ENCODE peak calls at places on chromosomes 13 and 19, in ten cellular contexts. V is fibroblast of pulmonary artery, E is A549, K is psoas muscle, T is RWPE2, I is cardiac fibroblast, D is IMR-90, U is AG10803, B is prostate gland, R is breast epithelium. Y is an unnamed sample.

GRCh38 chr13:31978021-31978420 is 53.6 kb upstream of the FRY start:
- DNase-seq in I (no peak), D (no peak), R (no peak), U (peak), T (no peak), B (no peak), V (no peak), E (no peak), K (no peak), Y (no peak)

GRCh38 chr19:1407662-1408299 is 395 bp downstream of the DAZAP1 start:
- DNase-seq in K (peak), D (no peak), R (no peak), V (no peak), I (no peak), U (no peak), T (no peak), B (no peak), E (no peak), Y (no peak)

GRCh38 chr13:44364601-44365000 is 9.0 kb upstream of the SERP2 start:
- DNase-seq in R (no peak), E (peak), I (peak), B (no peak), D (peak), U (peak), T (no peak), K (no peak), V (peak), Y (peak)

GRCh38 chr19:48624067-48624594 is 4.8 kb downstream of the SPHK2 start:
- DNase-seq in U (peak), B (peak), E (peak), K (peak), R (peak), T (peak), I (peak), V (peak), D (peak), Y (peak)

GRCh38 chr19:7679017-7679720 is 1.5 kb upstream of the TRAPPC5 start:
- DNase-seq in I (no peak), R (no peak), E (peak), T (no peak), D (no peak), U (no peak), V (no peak), B (peak), K (peak), Y (no peak)

GRCh38 chr13:44407379-44407778 is 33.8 kb downstream of the SERP2 start:
- DNase-seq in R (no peak), U (no peak), K (no peak), T (no peak), V (no peak), B (no peak), D (no peak), I (no peak), E (no peak), Y (no peak)

GRCh38 chr13:29749401-29750177 is 100.8 kb downstream of the UBL3 start:
- DNase-seq in K (no peak), D (peak), U (peak), R (no peak), I (peak), V (peak), T (no peak), E (no peak), B (no peak), Y (peak)

GRCh38 chr13:45500492-45501174 is 35.9 kb downstream of the COG3 start:
- DNase-seq in R (no peak), D (peak), K (no peak), I (peak), B (no peak), V (peak), U (peak), T (no peak), E (no peak), Y (peak)

GRCh38 chr19:13883665-13884064 is 6.7 kb downstream of the NANOS3 start:
- DNase-seq in V (no peak), T (no peak), R (no peak), U (no peak), K (no peak), B (no peak), I (no peak), E (no peak), D (no peak), Y (no peak)

GRCh38 chr13:36819811-36820140 is 754 bp downstream of the RFXAP start:
- DNase-seq in R (no peak), V (peak), T (no peak), B (peak), I (peak), D (peak), E (peak), U (peak), K (no peak), Y (peak)

GRCh38 chr13:75803175-75803611 is 167.1 kb downstream of the LMO7 start:
- DNase-seq in R (no peak), B (peak), D (no peak), U (no peak), T (no peak), E (no peak), K (no peak), V (no peak), I (no peak), Y (no peak)

GRCh38 chr19:1175020-1175419 is 952 bp upstream of the SBNO2 start:
- DNase-seq in V (no peak), T (no peak), E (no peak), K (no peak), I (no peak), B (no peak), R (no peak), D (no peak), U (no peak), Y (no peak)

GRCh38 chr13:97492684-97493371 is 58.9 kb downstream of the RAP2A start:
- DNase-seq in U (no peak), V (no peak), B (no peak), K (no peak), D (no peak), E (no peak), I (no peak), R (no peak), T (no peak), Y (no peak)

DNA sequence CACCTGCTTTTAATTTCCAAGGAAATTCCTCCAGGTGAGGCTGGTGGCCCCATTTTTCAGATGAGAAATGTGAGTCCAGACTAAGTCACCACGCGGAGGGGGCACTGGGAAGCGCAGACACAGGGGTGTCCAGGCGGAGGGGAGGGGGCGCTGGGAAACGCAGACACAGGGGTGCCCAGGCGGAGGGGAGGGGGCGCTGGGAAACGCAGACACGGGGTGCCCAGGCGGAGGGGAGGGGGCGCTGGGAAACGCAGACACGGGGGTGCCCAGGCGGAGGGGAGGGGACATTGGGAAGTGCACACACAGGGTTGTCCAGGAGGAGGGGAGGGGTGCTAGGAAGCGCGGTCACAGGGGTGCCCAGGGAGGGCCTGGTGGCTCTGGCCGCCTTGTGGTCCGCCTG is 3.5 kb downstream of the GRK1 start:
- DNase-seq in U (no peak), E (no peak), B (no peak), V (no peak), I (no peak), R (no peak), T (no peak), D (no peak), K (peak), Y (no peak)
- TF ChIP-seq CTCF in U (no peak), E (no peak), B (no peak), V (no peak), I (no peak), R (no peak), T (no peak), D (no peak), K (no peak), Y (no peak)

DNA sequence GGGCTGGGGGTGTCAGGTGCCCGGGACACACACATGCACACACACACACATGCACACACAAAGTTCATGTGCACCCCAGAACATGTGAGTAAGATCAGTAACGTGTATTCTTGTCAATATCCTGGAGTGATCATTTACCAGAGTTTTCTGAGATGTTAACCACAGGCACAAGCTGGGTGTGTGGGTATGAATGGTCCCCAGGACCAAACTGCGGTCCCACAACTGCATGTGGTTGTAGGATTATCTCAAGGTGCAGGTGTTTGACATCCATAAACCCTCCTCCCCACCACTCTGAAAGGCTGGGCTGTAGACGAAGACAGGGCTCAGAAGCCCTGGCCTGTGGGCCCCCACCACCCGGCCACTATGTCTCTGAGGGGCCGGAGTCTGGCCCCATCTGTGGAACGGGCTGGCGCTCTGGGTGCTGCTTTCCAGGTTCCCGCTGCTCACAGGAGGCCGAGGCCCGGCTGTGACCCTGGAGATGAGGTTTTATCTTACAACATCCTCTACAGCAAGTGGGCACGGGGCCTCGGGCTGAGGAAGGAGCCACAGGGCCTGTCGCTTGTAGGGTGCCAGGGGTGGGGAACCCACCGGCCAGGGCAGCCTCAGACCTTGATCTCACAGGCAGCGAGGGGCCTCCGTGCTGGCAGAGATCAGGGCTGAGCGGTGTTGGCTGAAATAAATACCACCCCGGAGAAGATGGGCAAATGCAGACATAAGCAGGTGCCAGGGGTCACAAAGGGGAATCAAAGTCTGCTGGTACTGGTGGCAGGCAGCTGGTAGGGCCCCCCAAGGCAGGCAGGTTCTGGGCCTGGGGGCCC is 4.3 kb downstream of the F2RL3 start:
- DNase-seq in E (no peak), R (no peak), T (no peak), D (no peak), B (no peak), K (peak), U (no peak), V (no peak), I (no peak), Y (no peak)
- H3K4me3 ChIP-seq in E (no peak), R (no peak), T (no peak), D (no peak), B (no peak), K (no peak), U (no peak), V (no peak), I (no peak), Y (no peak)

DNA sequence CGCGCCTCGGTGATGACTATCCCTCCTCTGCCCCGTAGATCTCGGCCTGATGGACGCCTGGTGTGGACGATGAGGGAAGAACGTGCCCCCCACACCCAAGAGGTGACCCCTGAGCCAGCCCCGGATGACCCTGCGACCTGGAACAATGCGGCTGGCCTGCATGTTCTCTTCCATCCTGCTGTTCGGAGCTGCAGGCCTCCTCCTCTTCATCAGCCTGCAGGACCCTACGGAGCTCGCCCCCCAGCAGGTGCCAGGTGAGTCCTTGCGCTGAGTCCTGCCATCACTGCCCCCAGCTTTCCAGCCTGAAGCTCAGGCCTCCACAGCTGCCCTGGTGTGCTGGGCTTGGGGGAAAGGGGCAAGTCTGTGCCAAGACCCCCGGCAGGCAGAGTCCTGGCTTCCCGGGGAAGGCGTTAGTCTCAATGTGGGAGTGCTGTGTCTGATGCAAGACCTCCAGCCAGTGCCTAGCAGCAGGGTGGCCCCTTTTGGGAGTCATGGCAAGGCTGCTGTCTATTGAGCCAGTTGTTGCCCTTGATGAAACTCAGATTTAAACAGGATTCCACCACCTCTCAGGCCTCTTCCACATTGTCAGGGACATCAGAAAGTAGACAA is 67.5 kb downstream of the CHST8 start:
- DNase-seq in D (no peak), I (no peak), K (no peak), V (no peak), E (no peak), T (peak), B (no peak), R (no peak), U (no peak), Y (no peak)
- TF ChIP-seq CTCF in D (no peak), I (no peak), K (no peak), V (no peak), E (no peak), T (no peak), B (no peak), R (no peak), U (no peak), Y (no peak)

GRCh38 chr19:55087542-55087935 is 11.9 kb downstream of the EPS8L1 start:
- DNase-seq in B (no peak), E (no peak), R (no peak), V (peak), T (peak), D (peak), K (no peak), U (peak), I (peak), Y (peak)
- H3K4me3 ChIP-seq in B (peak), E (no peak), R (peak), V (peak), T (no peak), D (peak), K (peak), U (peak), I (peak), Y (peak)

GRCh38 chr13:24882665-24883064 is 118.7 kb downstream of the RNF17 start:
- DNase-seq in U (no peak), T (no peak), R (no peak), V (no peak), E (no peak), D (no peak), K (no peak), B (no peak), I (no peak), Y (no peak)
- TF ChIP-seq CTCF in U (no peak), T (no peak), R (no peak), V (no peak), E (no peak), D (no peak), K (no peak), B (no peak), I (no peak), Y (no peak)

GRCh38 chr13:108780706-108781105 is 151.3 kb downstream of the MYO16 start:
- DNase-seq in T (no peak), K (no peak), E (no peak), B (no peak), I (no peak), U (no peak), V (no peak), R (no peak), D (no peak), Y (no peak)
- H3K4me3 ChIP-seq in T (no peak), K (no peak), E (no peak), B (no peak), I (no peak), U (no peak), V (no peak), R (no peak), D (no peak), Y (no peak)

DNA sequence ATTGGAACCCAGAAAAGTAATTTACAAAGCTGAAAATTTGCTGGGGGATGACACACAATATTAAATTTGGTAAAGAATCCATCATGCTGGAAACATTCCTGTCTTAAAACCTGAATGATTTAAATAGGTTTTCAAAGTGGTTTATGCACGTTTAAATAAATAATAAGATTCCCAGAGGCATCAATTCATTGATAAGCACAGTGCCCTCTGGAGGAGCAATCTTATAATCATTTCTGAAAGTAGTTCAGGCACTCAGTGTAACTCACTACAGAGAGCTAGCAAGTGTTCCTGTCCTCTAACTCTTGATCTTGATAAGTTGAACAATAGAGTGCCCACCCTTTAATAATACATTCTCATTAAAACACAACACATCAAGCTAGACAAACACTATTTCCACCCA is 43.5 kb upstream of the SHISA2 start:
- DNase-seq in E (no peak), K (no peak), T (no peak), V (no peak), D (no peak), B (no peak), R (no peak), I (no peak), U (no peak), Y (no peak)
- TF ChIP-seq CTCF in E (no peak), K (no peak), T (peak), V (peak), D (no peak), B (no peak), R (no peak), I (no peak), U (no peak), Y (no peak)

DNA sequence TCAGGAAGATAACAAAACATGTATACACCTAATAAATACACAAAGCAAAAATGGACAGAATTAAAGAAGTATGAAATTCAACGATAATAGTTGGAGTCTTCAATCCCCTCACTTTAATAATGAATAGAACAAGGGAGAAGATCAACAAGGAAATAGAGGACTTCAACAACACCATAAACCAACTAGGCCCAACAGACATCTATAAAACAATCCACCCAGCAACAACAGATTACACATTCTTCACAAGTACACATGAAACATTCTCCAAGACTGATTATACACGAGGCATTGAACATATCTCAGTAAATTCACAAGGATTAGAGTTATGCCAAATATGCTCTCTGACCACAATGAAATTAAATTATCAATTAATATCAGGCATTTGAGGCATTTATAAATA is 185.5 kb upstream of the NBEA start:
- DNase-seq in U (no peak), E (no peak), R (no peak), I (no peak), K (no peak), T (no peak), V (no peak), B (no peak), D (no peak), Y (no peak)
- H3K4me3 ChIP-seq in U (no peak), E (no peak), R (no peak), I (no peak), K (no peak), T (no peak), V (no peak), B (no peak), D (no peak), Y (no peak)

Y was measured in astrocyte of the spinal cord.